ENCODE peak calls at places on chromosomes 11 and 22, in four cellular contexts. One of them, this sample, is unnamed.

GRCh38 chr11:118689503-118689851 is 10.0 kb upstream of the TREH start:
- DNase-seq in lower leg skin: no peak
- DNase-seq in psoas muscle: no peak
- DNase-seq in suprapubic skin: no peak
- DNase-seq in this sample: no peak

GRCh38 chr22:38694945-38695344 is 5.8 kb downstream of the JOSD1 start:
- DNase-seq in lower leg skin: no peak
- DNase-seq in psoas muscle: no peak
- DNase-seq in suprapubic skin: no peak
- DNase-seq in this sample: no peak

GRCh38 chr11:61254403-61255025 is 13.5 kb downstream of the PGA5 start:
- DNase-seq in lower leg skin: peak; percentile 26
- DNase-seq in psoas muscle: peak; percentile 71
- DNase-seq in suprapubic skin: no peak
- DNase-seq in this sample: peak; percentile 58

GRCh38 chr11:64564947-64565889 is 25.8 kb upstream of the SLC22A12 start:
- DNase-seq in lower leg skin: no peak
- DNase-seq in psoas muscle: no peak
- DNase-seq in suprapubic skin: no peak
- DNase-seq in this sample: no peak

GRCh38 chr22:48494968-48495750 is 1332.5 kb downstream of the BRD1 start:
- DNase-seq in lower leg skin: no peak
- DNase-seq in psoas muscle: peak; percentile 40
- DNase-seq in suprapubic skin: no peak
- DNase-seq in this sample: no peak

GRCh38 chr11:36376888-36377758 is 81.0 kb downstream of the PRR5L start:
- DNase-seq in lower leg skin: peak; percentile 26
- DNase-seq in psoas muscle: peak; percentile 78
- DNase-seq in suprapubic skin: no peak
- DNase-seq in this sample: peak; percentile 45

GRCh38 chr11:5307256-5308019 is 5.7 kb upstream of the OR51B4 start:
- DNase-seq in lower leg skin: no peak
- DNase-seq in psoas muscle: no peak
- DNase-seq in suprapubic skin: no peak
- DNase-seq in this sample: no peak

GRCh38 chr11:103295704-103296103 is 186.5 kb downstream of the DYNC2H1 start:
- DNase-seq in lower leg skin: no peak
- DNase-seq in psoas muscle: no peak
- DNase-seq in suprapubic skin: no peak
- DNase-seq in this sample: peak; percentile 2

GRCh38 chr11:121426476-121427454 is 25.3 kb upstream of the SORL1 start:
- DNase-seq in lower leg skin: no peak
- DNase-seq in psoas muscle: peak; percentile 62
- DNase-seq in suprapubic skin: no peak
- DNase-seq in this sample: no peak

GRCh38 chr11:31106326-31106725 is 263.2 kb downstream of the DCDC1 start:
- DNase-seq in lower leg skin: no peak
- DNase-seq in psoas muscle: no peak
- DNase-seq in suprapubic skin: no peak
- DNase-seq in this sample: no peak

GRCh38 chr11:2990617-2991476 is 1.3 kb downstream of the NAP1L4 start:
- DNase-seq in lower leg skin: no peak
- DNase-seq in psoas muscle: no peak
- DNase-seq in suprapubic skin: no peak
- DNase-seq in this sample: no peak

GRCh38 chr22:25736378-25737011 is 5.5 kb upstream of the MYO18B start:
- DNase-seq in lower leg skin: no peak
- DNase-seq in psoas muscle: no peak
- DNase-seq in suprapubic skin: no peak
- DNase-seq in this sample: no peak

GRCh38 chr11:62104001-62104400 is 19.8 kb upstream of the INCENP start:
- DNase-seq in lower leg skin: no peak
- DNase-seq in psoas muscle: no peak
- DNase-seq in suprapubic skin: no peak
- DNase-seq in this sample: no peak

GRCh38 chr11:133776671-133777070 is 68.6 kb downstream of the SPATA19 start:
- DNase-seq in lower leg skin: no peak
- DNase-seq in psoas muscle: no peak
- DNase-seq in suprapubic skin: no peak
- DNase-seq in this sample: no peak

GRCh38 chr11:58574851-58575250 is 805 bp downstream of the LPXN start:
- DNase-seq in lower leg skin: no peak
- DNase-seq in psoas muscle: no peak
- DNase-seq in suprapubic skin: no peak
- DNase-seq in this sample: peak; percentile 91

GRCh38 chr11:111634981-111635705 is 32.9 kb downstream of the SIK2 start:
- DNase-seq in lower leg skin: no peak
- DNase-seq in psoas muscle: no peak
- DNase-seq in suprapubic skin: no peak
- DNase-seq in this sample: peak; percentile 33

GRCh38 chr11:72577271-72577681 is 96.9 kb downstream of the PDE2A start:
- DNase-seq in lower leg skin: no peak
- DNase-seq in psoas muscle: peak; percentile 10
- DNase-seq in suprapubic skin: peak; percentile 71
- DNase-seq in this sample: no peak

GRCh38 chr22:48361099-48361639 is 1466.5 kb downstream of the BRD1 start:
- DNase-seq in lower leg skin: no peak
- DNase-seq in psoas muscle: no peak
- DNase-seq in suprapubic skin: no peak
- DNase-seq in this sample: no peak

GRCh38 chr22:22879675-22880029 is 8.0 kb upstream of the IGLL5 start:
- DNase-seq in lower leg skin: no peak
- DNase-seq in psoas muscle: no peak
- DNase-seq in suprapubic skin: no peak
- DNase-seq in this sample: no peak

GRCh38 chr11:84313830-84314359 is 1027.7 kb upstream of the CCDC90B start:
- DNase-seq in lower leg skin: no peak
- DNase-seq in psoas muscle: no peak
- DNase-seq in suprapubic skin: no peak
- DNase-seq in this sample: peak; percentile 39

GRCh38 chr11:84319853-84320252 is 1033.7 kb upstream of the CCDC90B start:
- DNase-seq in lower leg skin: no peak
- DNase-seq in psoas muscle: no peak
- DNase-seq in suprapubic skin: no peak
- DNase-seq in this sample: no peak

GRCh38 chr11:84322211-84322610 is 1036.0 kb upstream of the CCDC90B start:
- DNase-seq in lower leg skin: no peak
- DNase-seq in psoas muscle: no peak
- DNase-seq in suprapubic skin: no peak
- DNase-seq in this sample: no peak

DNA sequence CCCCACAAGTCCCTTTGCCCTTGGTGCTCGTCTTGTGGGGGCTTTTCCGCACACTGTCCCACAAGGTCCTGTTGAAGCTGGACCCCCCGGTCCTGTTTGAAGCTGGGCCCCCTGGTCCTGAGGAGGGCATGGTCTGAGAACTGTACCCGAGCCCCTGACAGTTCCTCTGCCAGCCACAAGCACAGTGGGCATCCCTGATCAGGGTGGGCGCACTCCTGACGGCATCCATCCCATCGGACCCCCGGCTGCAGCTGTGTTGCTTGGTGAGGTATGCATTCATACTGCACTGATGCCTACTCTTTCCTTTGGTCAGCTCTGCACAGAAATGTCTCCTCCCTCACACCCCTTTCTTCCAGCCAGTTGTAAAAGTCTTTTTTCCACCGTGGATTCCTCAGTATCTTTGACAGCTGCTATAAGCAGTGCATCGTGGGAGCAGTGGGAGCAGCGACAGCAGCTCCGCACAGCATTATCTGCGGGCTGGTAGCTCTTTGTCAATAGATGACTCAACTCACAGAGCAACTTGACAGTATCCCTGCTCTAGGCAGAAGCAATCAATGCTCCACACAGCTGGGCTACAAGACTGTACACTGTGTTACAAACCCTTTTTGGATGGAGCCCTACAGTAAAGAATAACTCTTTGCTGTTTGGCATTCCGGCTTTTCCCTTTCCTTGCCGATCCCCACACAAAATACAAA is 1030.8 kb upstream of the CCDC90B start:
- DNase-seq in lower leg skin: no peak
- DNase-seq in psoas muscle: no peak
- DNase-seq in suprapubic skin: no peak
- DNase-seq in this sample: peak; percentile 34
- H3K4me3 ChIP-seq in lower leg skin: no peak overlapping the region
- H3K4me3 ChIP-seq in psoas muscle: no peak overlapping the region
- H3K4me3 ChIP-seq in suprapubic skin: no peak overlapping the region
- H3K4me3 ChIP-seq in this sample: no peak overlapping the region

DNA sequence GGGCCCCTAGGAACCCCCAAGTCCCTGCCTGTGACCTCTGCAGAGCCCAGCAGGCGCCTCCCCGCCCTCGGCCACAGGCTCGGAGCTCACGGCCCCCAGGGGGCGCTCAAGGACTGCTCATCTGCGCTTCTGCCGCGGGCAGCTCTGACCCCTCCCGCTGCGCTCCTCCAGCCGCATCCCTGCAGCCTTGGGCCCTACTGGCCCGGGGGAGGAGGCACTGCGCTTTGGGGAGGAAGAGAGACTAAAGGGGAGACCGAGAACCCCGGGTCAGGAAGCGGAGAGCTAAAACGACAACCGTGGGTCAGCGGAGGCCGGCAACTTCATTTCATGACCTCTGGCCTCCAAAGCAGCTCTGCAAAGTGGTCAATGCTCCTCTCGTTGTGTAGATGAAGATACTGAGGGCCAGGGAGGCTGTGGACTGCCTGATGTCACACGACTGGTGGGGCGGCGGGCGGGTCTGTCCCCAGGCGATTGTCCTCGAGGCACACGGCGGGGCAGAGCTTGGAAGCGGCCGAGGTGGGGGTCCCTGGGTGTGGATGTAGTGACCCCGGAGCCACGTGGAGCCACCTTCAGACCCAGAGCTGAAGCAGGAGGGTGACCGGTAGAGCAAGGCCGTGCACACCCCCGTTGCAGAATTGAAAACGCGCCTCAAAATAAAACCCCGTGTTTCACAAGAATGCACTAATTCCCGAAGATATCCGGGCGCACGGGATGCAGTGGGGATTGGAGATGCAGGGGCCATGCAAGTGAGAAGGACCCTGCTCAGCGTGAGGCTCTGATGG is 2.7 kb upstream of the KRTAP5-6 start:
- DNase-seq in lower leg skin: peak; percentile 65
- DNase-seq in psoas muscle: peak; percentile 94
- DNase-seq in suprapubic skin: peak; percentile 92
- DNase-seq in this sample: peak; percentile 65
- TF ChIP-seq CTCF in lower leg skin: no peak
- TF ChIP-seq CTCF in psoas muscle: peak; percentile 93
- TF ChIP-seq CTCF in suprapubic skin: peak; percentile 89
- TF ChIP-seq CTCF in this sample: peak; percentile 72

DNA sequence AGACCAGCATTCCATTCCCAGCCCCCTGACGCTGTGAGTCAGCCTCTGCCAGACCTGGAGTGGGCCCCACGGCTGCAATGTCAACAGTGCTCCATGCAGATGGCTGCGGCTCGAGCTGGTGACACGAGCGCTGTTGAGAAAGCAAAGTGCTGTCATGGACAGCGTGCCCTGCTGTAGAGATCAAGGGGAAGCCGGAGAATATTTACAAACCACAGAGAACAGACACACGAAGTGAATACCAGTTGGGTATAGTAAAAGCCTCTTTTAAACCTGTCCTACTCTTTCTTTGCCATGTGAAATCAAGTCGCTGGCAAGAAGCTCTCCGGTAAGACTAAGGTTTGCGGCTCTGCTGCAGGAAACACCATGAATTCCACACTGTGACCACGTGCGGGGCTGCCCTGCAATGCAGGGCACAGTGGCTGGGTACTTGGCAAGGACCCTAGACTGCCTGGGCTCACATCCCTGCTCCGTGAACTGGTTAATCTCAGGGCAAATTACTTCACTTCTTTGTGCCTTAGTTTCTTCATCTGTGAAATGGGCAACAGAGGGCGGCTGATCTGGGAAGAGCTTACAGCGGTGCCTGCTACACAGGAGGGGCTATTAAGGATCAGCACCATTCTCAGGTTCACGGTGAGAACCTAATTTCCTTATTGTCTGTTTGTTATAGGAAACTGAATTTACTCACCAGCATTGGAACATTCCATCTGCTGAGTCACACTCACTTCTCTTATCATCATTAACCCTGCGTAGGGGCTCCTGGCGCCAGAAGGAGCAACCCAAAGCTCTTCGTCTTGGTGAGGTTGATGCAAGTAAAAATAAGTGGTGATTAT is 27.8 kb upstream of the ELFN2 start:
- DNase-seq in lower leg skin: no peak
- DNase-seq in psoas muscle: no peak
- DNase-seq in suprapubic skin: no peak
- DNase-seq in this sample: peak; percentile 76
- H3K4me3 ChIP-seq in lower leg skin: no peak overlapping the region
- H3K4me3 ChIP-seq in psoas muscle: no peak overlapping the region
- H3K4me3 ChIP-seq in suprapubic skin: no peak overlapping the region
- H3K4me3 ChIP-seq in this sample: no peak overlapping the region

DNA sequence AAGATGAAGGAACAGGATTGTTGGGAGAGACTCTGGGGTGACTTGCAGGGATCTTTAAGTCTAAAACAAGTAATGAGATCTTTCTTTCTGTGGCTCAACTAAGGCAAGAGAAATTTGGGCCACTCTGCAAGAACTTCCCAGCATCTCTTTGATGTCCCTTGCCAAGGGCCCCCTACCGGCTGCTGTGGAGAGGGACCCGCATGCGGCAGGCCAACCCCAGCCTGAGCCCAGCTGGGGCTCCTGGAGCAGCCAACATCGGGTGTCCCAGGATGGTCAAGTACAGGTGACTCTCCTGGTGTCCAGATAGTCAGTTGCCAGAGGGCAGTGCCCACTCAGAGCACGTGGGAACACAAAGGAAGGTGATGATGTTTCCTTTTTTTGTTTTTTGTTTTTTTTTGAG is 363.2 kb downstream of the TBC1D22A start:
- DNase-seq in lower leg skin: no peak
- DNase-seq in psoas muscle: no peak
- DNase-seq in suprapubic skin: no peak
- DNase-seq in this sample: no peak
- TF ChIP-seq CTCF in lower leg skin: no peak
- TF ChIP-seq CTCF in psoas muscle: no peak
- TF ChIP-seq CTCF in suprapubic skin: no peak
- TF ChIP-seq CTCF in this sample: peak; percentile 26